ENCODE peak calls at places on chromosomes 6 and 20, in eight cellular contexts. D is iPS DF 6.9; E is coronary artery; S is body of pancreas; U is fibroblast of lung; I is transverse colon; R is naive thymus-derived CD4-positive, alpha-beta T cell; V is dorsolateral prefrontal cortex. W is an unnamed sample.

GRCh38 chr6:99276747-99277146 is 72.7 kb downstream of the FAXC start:
- DNase-seq in D (no peak), U (no peak), S (no peak), V (no peak), E (no peak), I (no peak), R (no peak), W (no peak)

GRCh38 chr6:40788661-40789111 is 201.5 kb upstream of the LRFN2 start:
- DNase-seq in R (peak), U (peak), S (peak), D (no peak), I (no peak), V (no peak), E (no peak), W (no peak)

GRCh38 chr6:3782876-3783832 is 31.6 kb upstream of the PXDC1 start:
- DNase-seq in R (no peak), I (no peak), V (no peak), S (no peak), U (peak), D (no peak), E (no peak), W (no peak)

GRCh38 chr6:18389479-18389878 is 2.3 kb downstream of the RNF144B start:
- DNase-seq in R (no peak), U (peak), I (no peak), D (no peak), S (no peak), V (no peak), E (no peak), W (no peak)

GRCh38 chr6:63504777-63505384 is 67.4 kb upstream of the LOC128125822 start:
- DNase-seq in U (no peak), E (no peak), S (no peak), D (no peak), V (no peak), R (no peak), I (no peak), W (no peak)

GRCh38 chr6:43933111-43933885 is 163.3 kb downstream of the VEGFA start:
- DNase-seq in R (no peak), E (no peak), D (no peak), U (peak), V (no peak), I (no peak), S (no peak), W (no peak)

GRCh38 chr6:149840345-149841075 is 23.6 kb downstream of the LRP11 start:
- DNase-seq in V (peak), I (peak), S (peak), D (no peak), E (peak), U (peak), R (no peak), W (no peak)

GRCh38 chr6:149727793-149728498 is 10.0 kb upstream of the LATS1 start:
- DNase-seq in V (no peak), S (no peak), I (no peak), U (no peak), R (no peak), E (no peak), D (no peak), W (no peak)

GRCh38 chr6:42338573-42339218 is 113.0 kb downstream of the TRERF1 start:
- DNase-seq in V (no peak), S (no peak), R (no peak), E (no peak), D (no peak), U (peak), I (no peak), W (no peak)

GRCh38 chr20:24585796-24586522 is 116.5 kb downstream of the SYNDIG1 start:
- DNase-seq in V (no peak), E (no peak), D (no peak), R (no peak), U (no peak), I (no peak), S (no peak), W (no peak)

GRCh38 chr20:3330046-3330741 is 77.3 kb downstream of the DNAAF9 start:
- DNase-seq in S (no peak), D (no peak), R (no peak), I (no peak), U (peak), E (no peak), V (no peak), W (no peak)

GRCh38 chr6:37482356-37483292 is 17.1 kb downstream of the CCDC167 start:
- DNase-seq in E (no peak), D (no peak), U (no peak), R (no peak), V (no peak), S (no peak), I (no peak), W (no peak)

GRCh38 chr6:36955671-36956070 is 1.1 kb downstream of the PI16 start:
- DNase-seq in E (no peak), V (no peak), S (no peak), U (no peak), R (no peak), D (no peak), I (no peak), W (no peak)

GRCh38 chr6:159117031-159117430 is 52.2 kb upstream of the FNDC1 start:
- DNase-seq in I (no peak), U (peak), R (no peak), D (no peak), V (no peak), E (no peak), S (no peak), W (peak)

GRCh38 chr6:9086331-9086730 is 651.0 kb upstream of the SLC35B3 start:
- DNase-seq in V (no peak), U (no peak), D (no peak), R (no peak), E (no peak), S (no peak), I (no peak), W (no peak)

GRCh38 chr20:7868108-7868507 is 72.2 kb downstream of the HAO1 start:
- DNase-seq in U (no peak), I (no peak), V (no peak), D (no peak), S (no peak), E (no peak), R (no peak), W (no peak)

GRCh38 chr6:150490586-150490985 is 109.1 kb upstream of the PLEKHG1 start:
- DNase-seq in I (no peak), S (no peak), E (no peak), V (no peak), U (no peak), R (no peak), D (no peak), W (no peak)

GRCh38 chr6:23091795-23092194 is 522.4 kb downstream of the HDGFL1 start:
- DNase-seq in U (peak), V (no peak), S (no peak), E (no peak), R (no peak), I (no peak), D (no peak), W (no peak)

GRCh38 chr6:84467296-84467695 is 239.9 kb upstream of the CEP162 start:
- DNase-seq in D (no peak), R (no peak), S (no peak), U (peak), E (no peak), V (no peak), I (no peak), W (no peak)

GRCh38 chr20:38700146-38700545 is 24.1 kb upstream of the SLC32A1 start:
- DNase-seq in R (no peak), V (no peak), U (no peak), S (no peak), D (no peak), E (no peak), I (no peak), W (no peak)

GRCh38 chr6:37862415-37862814 is 42.9 kb downstream of the ZFAND3 start:
- DNase-seq in S (no peak), I (no peak), V (no peak), E (no peak), D (no peak), R (no peak), U (no peak), W (no peak)

GRCh38 chr6:49430866-49431265 is 32.2 kb downstream of the MMUT start:
- DNase-seq in D (no peak), U (no peak), V (no peak), S (no peak), R (no peak), E (no peak), I (no peak), W (no peak)

GRCh38 chr20:52031574-52032303 is 159.8 kb downstream of the ZFP64 start:
- DNase-seq in V (no peak), D (no peak), E (no peak), S (no peak), U (peak), R (no peak), I (peak), W (no peak)

GRCh38 chr6:35754452-35755321 is 17.9 kb downstream of the ARMC12 start:
- DNase-seq in I (no peak), D (no peak), R (no peak), E (no peak), S (peak), U (peak), V (no peak), W (no peak)

GRCh38 chr20:43583982-43584432 is 6.7 kb upstream of the IFT52 start:
- DNase-seq in D (no peak), U (peak), R (no peak), V (peak), S (peak), E (peak), I (peak), W (peak)

GRCh38 chr6:5499644-5500306 is 238.5 kb downstream of the FARS2 start:
- DNase-seq in E (no peak), U (peak), D (no peak), S (no peak), V (no peak), R (no peak), I (no peak), W (no peak)

GRCh38 chr6:82872092-82872635 is 193.5 kb downstream of the UBE3D start:
- DNase-seq in S (no peak), V (no peak), R (no peak), E (no peak), I (no peak), U (no peak), D (no peak), W (no peak)

GRCh38 chr20:2130062-2130591 is 28.5 kb downstream of the STK35 start:
- DNase-seq in D (no peak), V (peak), S (no peak), E (no peak), I (no peak), R (no peak), U (no peak), W (peak)

GRCh38 chr6:137363805-137364138 is 130.4 kb downstream of the OLIG3 start:
- DNase-seq in R (peak), E (no peak), S (no peak), U (no peak), D (no peak), I (no peak), V (no peak), W (no peak)

GRCh38 chr20:45269754-45270270 is 15.4 kb upstream of the SLPI start:
- DNase-seq in R (no peak), I (no peak), S (no peak), D (no peak), V (no peak), E (no peak), U (no peak), W (no peak)

GRCh38 chr6:43373252-43373875 is 3.9 kb upstream of the ZNF318 start:
- DNase-seq in R (no peak), S (peak), V (no peak), I (no peak), U (no peak), E (no peak), D (no peak), W (no peak)

GRCh38 chr6:40397287-40398033 is 189.7 kb downstream of the LRFN2 start:
- DNase-seq in U (no peak), R (no peak), D (no peak), S (no peak), I (no peak), V (no peak), E (peak), W (no peak)

GRCh38 chr6:64926051-64926450 is 781.0 kb downstream of the EYS start:
- DNase-seq in E (no peak), V (no peak), I (no peak), R (no peak), U (no peak), S (no peak), D (no peak), W (no peak)

GRCh38 chr6:52176550-52176949 is 9.6 kb upstream of the IL17A start:
- DNase-seq in D (no peak), S (no peak), E (no peak), I (no peak), U (no peak), R (no peak), V (no peak), W (no peak)

GRCh38 chr6:79878142-79878748 is 69.1 kb downstream of the ELOVL4 start:
- DNase-seq in R (no peak), U (no peak), I (no peak), E (no peak), V (no peak), D (no peak), S (peak), W (peak)

GRCh38 chr20:417801-418342 is 9.8 kb downstream of the RBCK1 start:
- DNase-seq in R (no peak), U (no peak), D (no peak), S (no peak), V (no peak), I (no peak), E (no peak), W (no peak)

GRCh38 chr6:109001554-109001953 is 93.1 kb downstream of the SESN1 start:
- DNase-seq in V (no peak), D (no peak), U (no peak), S (no peak), I (no peak), E (no peak), R (no peak), W (no peak)
- H3K27ac ChIP-seq in V (peak), D (no peak), U (no peak), S (peak), I (peak), E (peak), R (no peak), W (peak)

DNA sequence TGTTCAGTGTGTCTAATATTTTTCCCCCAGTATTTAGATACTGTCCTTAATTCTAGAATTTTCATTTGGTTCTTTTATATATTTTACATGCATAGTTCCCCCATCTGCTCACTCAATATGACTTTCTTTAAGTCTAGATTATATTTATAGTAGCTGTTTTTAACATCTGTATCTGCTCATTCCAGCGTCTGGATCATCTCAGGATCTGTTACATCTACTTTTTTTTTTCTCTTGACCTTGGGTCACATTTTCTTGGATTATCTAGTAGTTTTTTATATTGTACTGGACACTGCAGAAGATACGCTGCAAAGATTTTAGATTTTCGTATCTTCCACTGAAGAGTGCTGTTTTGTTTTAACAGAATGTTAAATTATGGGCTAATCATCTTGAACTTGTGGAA is 20.7 kb downstream of the RAB22A start:
- DNase-seq in S (no peak), D (no peak), V (no peak), E (no peak), U (peak), I (no peak), R (no peak), W (no peak)
- H3K27ac ChIP-seq in S (no peak), D (no peak), V (no peak), E (no peak), U (no peak), I (no peak), R (no peak), W (no peak)

DNA sequence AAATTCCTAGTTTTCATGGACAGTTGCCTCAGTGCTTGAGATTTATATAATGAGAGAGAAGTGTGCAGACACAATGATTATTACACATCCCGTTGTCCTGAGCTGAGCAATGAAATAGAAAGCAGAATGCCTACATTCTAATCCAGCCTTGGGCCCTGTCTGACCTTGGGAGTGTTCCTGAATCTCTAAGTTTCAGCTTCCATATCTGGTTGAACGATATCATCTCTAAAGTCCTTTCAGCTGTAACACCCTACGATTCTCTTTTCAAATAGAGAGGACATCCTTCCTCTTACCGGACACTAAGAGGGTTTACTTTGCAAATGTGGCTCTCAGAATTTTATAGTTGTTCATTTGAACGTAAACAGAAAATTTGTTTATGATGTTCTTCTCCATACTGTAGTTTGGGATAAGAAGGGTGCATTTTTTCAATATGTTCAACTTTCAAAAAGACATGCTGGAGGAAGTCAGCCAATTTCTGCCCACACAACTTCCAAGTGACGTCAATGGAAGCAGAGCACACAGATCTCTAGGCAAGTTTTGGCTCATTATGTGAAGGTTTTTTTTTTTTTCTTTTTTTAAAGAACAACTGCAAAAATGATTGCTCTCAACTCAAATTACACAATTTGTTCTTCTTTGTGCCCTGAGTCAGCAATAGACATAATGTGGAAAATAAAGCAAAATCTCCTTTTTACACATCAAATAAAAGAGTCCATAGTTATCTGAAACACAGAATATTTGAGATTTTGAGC is 50.4 kb downstream of the PDE7B start:
- DNase-seq in S (peak), D (no peak), I (no peak), V (peak), R (peak), U (peak), E (no peak), W (no peak)
- H3K27ac ChIP-seq in S (peak), D (no peak), I (peak), V (peak), R (no peak), U (peak), E (peak), W (no peak)

GRCh38 chr20:23363257-23363649 is 1.3 kb downstream of the GZF1 start:
- DNase-seq in I (no peak), V (no peak), S (no peak), E (no peak), D (no peak), U (no peak), R (no peak), W (no peak)
- H3K27ac ChIP-seq in I (peak), V (peak), S (peak), E (peak), D (no peak), U (peak), R (peak), W (peak)

DNA sequence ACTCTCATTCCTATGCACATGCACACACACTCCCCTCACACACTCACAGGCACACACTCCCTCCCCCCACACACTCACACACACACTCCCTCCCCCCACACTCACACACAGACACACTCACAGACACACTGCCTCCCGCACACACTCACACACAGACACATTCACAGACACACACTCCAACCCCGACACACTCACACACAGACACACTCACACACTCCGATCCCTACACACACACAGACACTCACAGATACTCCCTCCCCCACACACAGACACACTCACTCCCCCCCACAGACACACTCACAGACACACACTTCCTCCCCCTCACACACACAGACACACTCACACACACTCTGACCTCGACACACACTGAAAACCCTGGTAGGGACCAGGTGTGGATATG is 176.2 kb downstream of the TFAP2C start:
- DNase-seq in E (no peak), D (no peak), I (no peak), U (no peak), V (no peak), S (no peak), R (no peak), W (no peak)
- H3K27ac ChIP-seq in E (no peak), D (no peak), I (no peak), U (no peak), V (no peak), S (no peak), R (no peak), W (no peak)

GRCh38 chr6:127878115-127878514 is 22.7 kb downstream of the THEMIS start:
- DNase-seq in I (no peak), E (no peak), D (no peak), V (no peak), U (no peak), R (no peak), S (no peak), W (no peak)
- H3K27ac ChIP-seq in I (no peak), E (no peak), D (no peak), V (no peak), U (no peak), R (no peak), S (no peak), W (no peak)